ENCODE peak calls at places on chromosomes 7 and 10, in eight cellular contexts. P is bronchial epithelial cell; J is fibroblast of lung; O is naive thymus-derived CD8-positive, alpha-beta T cell; W is prostate gland; X is T-helper 2 cell; F is Kasumi-1; U is M059J. N is an unnamed sample.

GRCh38 chr7:22111661-22112060 is 166.0 kb upstream of the CDCA7L start:
- DNase-seq in P (no peak), J (no peak), O (no peak), W (no peak), X (no peak), F (no peak), U (no peak), N (no peak)

GRCh38 chr10:11683529-11684320 is 58.5 kb upstream of the ECHDC3 start:
- DNase-seq in P (no peak), J (no peak), O (no peak), W (peak), X (no peak), F (no peak), U (no peak), N (peak)

GRCh38 chr7:16954326-16954725 is 72.5 kb upstream of the AGR3 start:
- DNase-seq in P (no peak), J (peak), O (no peak), W (no peak), X (no peak), F (no peak), U (no peak), N (no peak)

GRCh38 chr7:151168022-151168786 is 710 bp upstream of the GBX1 start:
- DNase-seq in P (no peak), J (no peak), O (peak), W (no peak), X (peak), F (peak), U (peak), N (no peak)

GRCh38 chr7:1924185-1924817 is 254.2 kb downstream of the ELFN1 start:
- DNase-seq in P (no peak), J (peak), O (peak), W (no peak), X (no peak), F (peak), U (no peak), N (peak)

GRCh38 chr7:135501402-135501801 is 8.5 kb downstream of the CNOT4 start:
- DNase-seq in P (no peak), J (peak), O (no peak), W (no peak), X (no peak), F (peak), U (peak), N (no peak)

GRCh38 chr7:138670594-138670993 is 30.6 kb downstream of the SVOPL start:
- DNase-seq in P (no peak), J (no peak), O (no peak), W (no peak), X (no peak), F (no peak), U (no peak), N (no peak)

GRCh38 chr10:34403512-34403911 is 411.6 kb downstream of the PARD3 start:
- DNase-seq in P (no peak), J (peak), O (no peak), W (no peak), X (no peak), F (no peak), U (no peak), N (peak)

GRCh38 chr10:74081918-74082317 is 68.7 kb downstream of the AP3M1 start:
- DNase-seq in P (no peak), J (no peak), O (no peak), W (no peak), X (no peak), F (no peak), U (no peak), N (no peak)

GRCh38 chr7:1725199-1725701 is 55.2 kb downstream of the ELFN1 start:
- DNase-seq in P (peak), J (peak), O (no peak), W (no peak), X (no peak), F (no peak), U (no peak), N (peak)

GRCh38 chr10:60186315-60187071 is 203.2 kb downstream of the ANK3 start:
- DNase-seq in P (peak), J (no peak), O (no peak), W (no peak), X (no peak), F (no peak), U (peak), N (no peak)

GRCh38 chr7:125424721-125425120 is 495.1 kb upstream of the POT1 start:
- DNase-seq in P (peak), J (no peak), O (no peak), W (no peak), X (no peak), F (no peak), U (no peak), N (no peak)

GRCh38 chr10:114616103-114616502 is 42.0 kb downstream of the ABLIM1 start:
- DNase-seq in P (no peak), J (no peak), O (no peak), W (no peak), X (no peak), F (no peak), U (no peak), N (no peak)

GRCh38 chr7:7944619-7945282 is 23.8 kb upstream of the GLCCI1 start:
- DNase-seq in P (peak), J (no peak), O (peak), W (no peak), X (peak), F (no peak), U (no peak), N (no peak)

GRCh38 chr10:51937313-51937712 is 237.9 kb upstream of the CSTF2T start:
- DNase-seq in P (no peak), J (peak), O (no peak), W (no peak), X (no peak), F (no peak), U (no peak), N (no peak)